ENCODE peak calls at places on chromosome 15, in eight cellular contexts. V is SJSA1, F is spleen, L is upper lobe of left lung, X is WERI-Rb-1, H is breast epithelium, A is A549, B is RWPE1. C is an unnamed sample.

GRCh38 chr15:39391230-39391629 is 189.6 kb upstream of the THBS1 start:
- DNase-seq in V (no peak), F (no peak), L (no peak), X (no peak), H (no peak), A (no peak), B (peak; percentile 97), C (no peak)

GRCh38 chr15:59532770-59533379 is 78.7 kb upstream of the GCNT3 start:
- DNase-seq in V (peak; percentile 31), F (no peak), L (no peak), X (peak; percentile 28), H (no peak), A (peak; percentile 29), B (peak; percentile 52), C (no peak)

GRCh38 chr15:22892333-22892732 is 53.9 kb downstream of the NIPA2 start:
- DNase-seq in V (no peak), F (peak; percentile 22), L (no peak), X (no peak), H (no peak), A (no peak), B (no peak), C (no peak)

GRCh38 chr15:30882861-30883433 is 20.8 kb upstream of the FAN1 start:
- DNase-seq in V (no peak), F (no peak), L (peak; percentile 70), X (no peak), H (no peak), A (no peak), B (no peak), C (no peak)

GRCh38 chr15:90708516-90708915 is 8.6 kb upstream of the BLM start:
- DNase-seq in V (peak; percentile 22), F (no peak), L (no peak), X (peak; percentile 65), H (no peak), A (no peak), B (no peak), C (no peak)

GRCh38 chr15:53837263-53837662 is 77.8 kb upstream of the WDR72 start:
- DNase-seq in V (no peak), F (no peak), L (no peak), X (peak; percentile 29), H (peak; percentile 23), A (no peak), B (no peak), C (peak; percentile 2)

GRCh38 chr15:78437107-78437761 is 782 bp upstream of the IREB2 start:
- DNase-seq in V (no peak), F (no peak), L (no peak), X (no peak), H (no peak), A (peak; percentile 74), B (peak; percentile 44), C (no peak)

GRCh38 chr15:69590201-69590600 is 137.6 kb downstream of the RPLP1 start:
- DNase-seq in V (no peak), F (no peak), L (no peak), X (no peak), H (no peak), A (no peak), B (no peak), C (no peak)

GRCh38 chr15:95302206-95302605 is 1028.3 kb upstream of the NR2F2 start:
- DNase-seq in V (no peak), F (no peak), L (no peak), X (no peak), H (no peak), A (no peak), B (no peak), C (peak; percentile 24)

GRCh38 chr15:71844916-71845315 is 34.6 kb downstream of the NR2E3 start:
- DNase-seq in V (no peak), F (no peak), L (no peak), X (no peak), H (no peak), A (no peak), B (no peak), C (no peak)

GRCh38 chr15:44385344-44385942 is 42.0 kb upstream of the CTDSPL2 start:
- DNase-seq in V (no peak), F (no peak), L (no peak), X (no peak), H (no peak), A (no peak), B (no peak), C (no peak)

GRCh38 chr15:27949089-27949488 is 150.0 kb downstream of the OCA2 start:
- DNase-seq in V (no peak), F (no peak), L (no peak), X (no peak), H (no peak), A (no peak), B (no peak), C (no peak)

GRCh38 chr15:77042955-77043920 is 27.7 kb downstream of the TSPAN3 start:
- DNase-seq in V (no peak), F (no peak), L (no peak), X (no peak), H (no peak), A (no peak), B (no peak), C (no peak)

GRCh38 chr15:60397772-60398445 is at the start of gene ANXA2:
- DNase-seq in V (peak; percentile 85), F (peak; percentile 94), L (peak; percentile 97), X (no peak), H (peak; percentile 86), A (peak; percentile 84), B (peak; percentile 94), C (peak; percentile 56)

GRCh38 chr15:99682455-99682854 is 50.8 kb downstream of the LYSMD4 start:
- DNase-seq in V (no peak), F (no peak), L (no peak), X (no peak), H (no peak), A (no peak), B (peak; percentile 51), C (peak; percentile 29)

GRCh38 chr15:44719293-44719999 is 8.1 kb downstream of the B2M start:
- DNase-seq in V (peak; percentile 53), F (no peak), L (no peak), X (no peak), H (no peak), A (no peak), B (no peak), C (no peak)

GRCh38 chr15:90572893-90573292 is 43.2 kb downstream of the CRTC3 start:
- DNase-seq in V (no peak), F (no peak), L (no peak), X (no peak), H (no peak), A (no peak), B (no peak), C (no peak)

DNA sequence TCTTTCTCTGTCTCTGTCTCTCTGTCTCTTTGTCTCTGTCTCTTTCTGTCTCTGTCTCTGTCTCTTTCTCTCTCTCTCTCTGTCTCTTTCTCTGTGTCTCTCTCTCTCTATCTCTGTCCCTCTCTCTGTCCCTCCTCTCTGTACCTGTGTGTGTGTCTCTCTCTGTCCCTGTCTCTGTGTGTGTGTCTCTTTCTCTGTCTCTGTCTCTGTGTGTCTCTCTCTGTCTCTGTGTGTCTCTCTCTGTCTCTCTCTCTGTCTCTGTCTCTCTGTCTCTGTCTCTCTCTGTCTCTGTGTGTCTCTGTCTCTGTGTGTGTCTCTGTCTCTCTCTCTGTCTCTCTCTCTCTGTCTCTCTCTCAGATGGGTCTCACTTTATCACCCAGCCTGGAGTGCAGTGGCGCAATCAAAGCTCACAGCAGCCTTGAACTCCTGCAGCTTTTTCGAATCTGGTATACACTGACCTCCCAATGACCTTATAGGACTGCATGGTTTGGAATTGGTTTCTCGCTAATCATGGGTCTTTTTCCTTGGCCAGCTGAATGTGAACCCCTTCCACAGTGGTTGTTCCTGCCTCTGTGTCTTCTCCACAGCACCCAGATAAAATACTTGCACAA is 102.6 kb upstream of the KLHL25 start:
- DNase-seq in V (no peak), F (no peak), L (no peak), X (no peak), H (no peak), A (no peak), B (no peak), C (no peak)
- H3K27ac ChIP-seq in V (no peak overlapping the region), F (no peak overlapping the region), L (no peak overlapping the region), X (no peak overlapping the region), H (no peak overlapping the region), A (no peak overlapping the region), B (no peak overlapping the region), C (no peak overlapping the region)

GRCh38 chr15:96494530-96494929 is 164.0 kb downstream of the NR2F2 start:
- DNase-seq in V (no peak), F (no peak), L (no peak), X (no peak), H (no peak), A (no peak), B (no peak), C (no peak)
- H3K27ac ChIP-seq in V (no peak overlapping the region), F (no peak overlapping the region), L (no peak overlapping the region), X (no peak overlapping the region), H (no peak overlapping the region), A (no peak overlapping the region), B (no peak overlapping the region), C (no peak overlapping the region)

GRCh38 chr15:67547064-67547463 is 4.6 kb downstream of the MAP2K5 start:
- DNase-seq in V (no peak), F (no peak), L (no peak), X (no peak), H (no peak), A (no peak), B (no peak), C (no peak)

GRCh38 chr15:67547836-67548531 is 5.5 kb downstream of the MAP2K5 start:
- DNase-seq in V (no peak), F (no peak), L (no peak), X (no peak), H (no peak), A (no peak), B (no peak), C (no peak)

GRCh38 chr15:67548862-67549651 is 6.6 kb downstream of the MAP2K5 start:
- DNase-seq in V (no peak), F (no peak), L (peak; percentile 18), X (peak; percentile 67), H (no peak), A (no peak), B (no peak), C (no peak)

GRCh38 chr15:67549736-67550135 is 7.2 kb downstream of the MAP2K5 start:
- DNase-seq in V (no peak), F (no peak), L (no peak), X (no peak), H (no peak), A (no peak), B (no peak), C (no peak)

GRCh38 chr15:67548532-67548852 is 6.0 kb downstream of the MAP2K5 start:
- DNase-seq in V (no peak), F (no peak), L (no peak), X (no peak), H (no peak), A (no peak), B (no peak), C (no peak)
- H3K27ac ChIP-seq in V (no peak overlapping the region), F (no peak overlapping the region), L (no peak overlapping the region), X (no peak overlapping the region), H (no peak overlapping the region), A (no peak overlapping the region), B (no peak overlapping the region), C (no peak overlapping the region)

DNA sequence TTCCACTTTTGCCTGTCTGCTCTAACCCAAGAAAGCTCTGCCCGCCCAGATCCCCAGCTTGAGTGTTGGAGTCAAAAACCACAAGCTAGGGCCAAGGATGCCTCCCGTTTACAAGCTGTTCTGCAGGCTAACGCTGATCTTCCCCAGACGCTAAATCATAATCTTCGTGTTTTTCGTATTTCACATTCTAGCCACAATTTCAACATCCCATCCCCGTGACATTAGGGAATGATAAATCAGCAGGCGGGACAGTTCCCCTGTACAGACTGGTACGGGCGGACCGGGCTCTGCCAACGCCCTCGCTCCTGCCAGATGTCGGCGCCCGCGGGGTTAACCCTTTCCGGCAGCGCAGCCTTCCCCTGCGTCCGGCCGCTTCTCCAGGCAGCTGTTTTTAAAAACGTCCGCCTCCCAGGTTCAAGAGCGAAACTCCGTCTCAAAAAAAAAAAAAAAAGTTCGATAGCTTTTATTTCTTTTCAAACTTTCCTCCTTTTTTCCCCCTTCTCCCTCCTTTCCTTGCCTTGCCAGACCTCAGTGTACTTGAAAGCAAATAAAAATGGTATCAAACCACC is 81.0 kb upstream of the BNC1 start:
- DNase-seq in V (no peak), F (no peak), L (peak; percentile 87), X (no peak), H (no peak), A (peak; percentile 49), B (peak; percentile 76), C (no peak)
- H3K27ac ChIP-seq in V (no peak overlapping the region), F (no peak overlapping the region), L (no peak overlapping the region), X (no peak overlapping the region), H (no peak overlapping the region), A (no peak overlapping the region), B (peak overlapping the region; percentile 94), C (peak overlapping the region; percentile 78)

C was measured in epithelial cell of prostate.